ENCODE peak calls at places on chromosomes 7 and 10, in ten cellular contexts. Y, B, L, T, G, D, U, W, F and R are unnamed samples.

GRCh38 chr10:43134126-43134905 is 3.9 kb upstream of the CSGALNACT2 start:
- DNase-seq in Y (no peak), B (no peak), L (no peak), T (no peak), G (no peak), D (no peak), U (no peak), W (no peak), F (no peak), R (no peak)

GRCh38 chr7:124250297-124251034 is 217.6 kb upstream of the TMEM229A start:
- DNase-seq in Y (no peak), B (no peak), L (no peak), T (no peak), G (no peak), D (no peak), U (no peak), W (no peak), F (no peak), R (no peak)

GRCh38 chr10:109871476-109871875 is 51.8 kb downstream of the XPNPEP1 start:
- DNase-seq in Y (no peak), B (no peak), L (no peak), T (no peak), G (no peak), D (no peak), U (no peak), W (no peak), F (no peak), R (no peak)

GRCh38 chr7:75049817-75050216 is 23.8 kb downstream of the RCC1L start:
- DNase-seq in Y (no peak), B (no peak), L (no peak), T (no peak), G (no peak), D (no peak), U (no peak), W (no peak), F (no peak), R (no peak)

GRCh38 chr7:21898265-21898930 is 47.3 kb downstream of the CDCA7L start:
- DNase-seq in Y (peak), B (peak), L (no peak), T (no peak), G (no peak), D (no peak), U (no peak), W (no peak), F (no peak), R (no peak)

GRCh38 chr10:88833722-88834121 is 17.9 kb downstream of the ANKRD22 start:
- DNase-seq in Y (no peak), B (peak), L (no peak), T (no peak), G (no peak), D (no peak), U (no peak), W (no peak), F (no peak), R (no peak)

GRCh38 chr7:34013421-34013820 is 108.1 kb downstream of the BMPER start:
- DNase-seq in Y (no peak), B (no peak), L (no peak), T (no peak), G (no peak), D (no peak), U (no peak), W (no peak), F (no peak), R (no peak)

GRCh38 chr7:74371381-74372059 is 82.2 kb upstream of the GTF2IRD1 start:
- DNase-seq in Y (peak), B (peak), L (peak), T (no peak), G (no peak), D (no peak), U (peak), W (peak), F (no peak), R (no peak)

GRCh38 chr7:1150400-1151002 is 9.5 kb downstream of the ZFAND2A start:
- DNase-seq in Y (peak), B (no peak), L (no peak), T (no peak), G (no peak), D (no peak), U (no peak), W (no peak), F (no peak), R (no peak)

GRCh38 chr7:108454317-108454673 is 1.9 kb downstream of the NRCAM start:
- DNase-seq in Y (no peak), B (no peak), L (no peak), T (no peak), G (no peak), D (no peak), U (no peak), W (no peak), F (no peak), R (no peak)

GRCh38 chr10:30495687-30496086 is 61.7 kb downstream of the MAP3K8 start:
- DNase-seq in Y (no peak), B (no peak), L (no peak), T (no peak), G (no peak), D (no peak), U (no peak), W (no peak), F (no peak), R (no peak)

GRCh38 chr10:101091546-101092290 is 29.9 kb downstream of the KAZALD1 start:
- DNase-seq in Y (no peak), B (no peak), L (peak), T (no peak), G (no peak), D (no peak), U (no peak), W (no peak), F (peak), R (no peak)